ENCODE peak calls at places on chromosomes 1 and 21, in eight cellular contexts. E is IMR-90; D is left ventricle myocardium inferior; U is body of pancreas; K is aorta; S is ovary; T is CD4-positive, alpha-beta T cell; W is cardiac muscle cell. B is an unnamed sample.
A peak's percentile ranks its signal among the peaks of the same experiment; 100 is the strongest.

GRCh38 chr21:37231247-37231645 is 35.9 kb downstream of the VPS26C start:
- DNase-seq in U (no peak), S (no peak), W (no peak), K (no peak), T (no peak), E (no peak), D (no peak), B (no peak)

GRCh38 chr1:11364170-11364569 is 91.2 kb downstream of the UBIAD1 start:
- DNase-seq in W (no peak), T (no peak), E (no peak), U (no peak), D (no peak), S (no peak), K (no peak), B (no peak)

GRCh38 chr1:77047978-77048614 is 171.1 kb downstream of the PIGK start:
- DNase-seq in E (no peak), S (no peak), U (no peak), D (no peak), W (no peak), T (no peak), K (no peak), B (no peak)

GRCh38 chr1:180560868-180561600 is 2.3 kb downstream of the OVAAL start:
- DNase-seq in D (no peak), S (no peak), E (peak; percentile 72), U (no peak), T (no peak), K (no peak), W (peak; percentile 21), B (no peak)

GRCh38 chr1:5811419-5811818 is 180.8 kb downstream of the NPHP4 start:
- DNase-seq in W (no peak), E (no peak), K (no peak), T (no peak), D (no peak), S (no peak), U (no peak), B (no peak)

GRCh38 chr1:229784834-229785233 is 158.8 kb downstream of the URB2 start:
- DNase-seq in T (no peak), W (no peak), U (peak; percentile 35), D (no peak), K (no peak), E (no peak), S (no peak), B (no peak)

GRCh38 chr1:43835141-43836021 is 98.2 kb upstream of the ARTN start:
- DNase-seq in W (no peak), U (peak; percentile 27), E (peak; percentile 88), K (peak; percentile 57), S (no peak), D (no peak), T (no peak), B (no peak)

GRCh38 chr1:188070848-188071247 is 1242.1 kb downstream of the PLA2G4A start:
- DNase-seq in U (no peak), T (no peak), S (no peak), E (no peak), K (no peak), D (no peak), W (no peak), B (no peak)

GRCh38 chr1:15883326-15883725 is 35.8 kb downstream of the SPEN start:
- DNase-seq in T (no peak), W (no peak), K (no peak), S (no peak), E (no peak), U (no peak), D (no peak), B (no peak)

GRCh38 chr1:111907321-111907720 is 82.1 kb downstream of the KCND3 start:
- DNase-seq in D (no peak), K (no peak), E (no peak), W (no peak), S (no peak), U (no peak), T (no peak), B (no peak)

GRCh38 chr1:179129702-179130473 is 48.0 kb downstream of the TOR3A start:
- DNase-seq in S (no peak), W (no peak), U (no peak), E (peak; percentile 47), D (no peak), K (no peak), T (no peak), B (no peak)

GRCh38 chr1:170663441-170664282 is at the start of gene PRRX1:
- DNase-seq in S (peak; percentile 75), D (no peak), E (peak; percentile 46), T (no peak), K (no peak), U (no peak), W (no peak), B (no peak)

GRCh38 chr1:170664283-170664827 is 424 bp downstream of the PRRX1 start:
- DNase-seq in W (peak; percentile 37), D (peak; percentile 34), K (no peak), S (no peak), E (peak; percentile 32), U (no peak), T (no peak), B (peak; percentile 74)

GRCh38 chr1:170662561-170662971 is 1.4 kb upstream of the PRRX1 start:
- DNase-seq in W (no peak), S (no peak), D (no peak), K (no peak), E (peak; percentile 33), T (no peak), U (no peak), B (no peak)

GRCh38 chr1:170661646-170662411 is 2.1 kb upstream of the PRRX1 start:
- DNase-seq in W (peak; percentile 31), E (peak; percentile 53), D (no peak), T (no peak), K (peak; percentile 74), S (peak; percentile 69), U (no peak), B (peak; percentile 81)

DNA sequence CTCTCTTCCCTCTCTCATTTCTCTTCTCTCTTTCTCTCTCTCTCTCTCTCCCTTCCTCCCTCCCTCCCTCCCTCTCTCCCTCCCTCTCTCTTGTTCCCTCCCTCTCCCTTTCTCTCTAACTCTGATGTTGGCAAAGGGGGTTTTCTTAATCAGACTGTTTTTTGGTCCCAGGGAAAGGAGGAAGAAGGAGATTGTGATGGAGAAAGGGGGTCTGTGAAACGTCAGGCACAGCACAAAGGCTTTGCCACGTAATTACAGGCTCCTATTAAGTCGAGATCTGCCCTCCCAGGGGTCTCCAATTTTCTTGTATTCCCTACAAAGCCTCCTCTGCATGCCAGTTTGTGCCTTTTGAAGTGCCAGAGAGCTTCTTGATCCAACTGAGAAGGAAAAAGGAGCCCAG is 920 bp upstream of the PRRX1 start:
- DNase-seq in D (no peak), K (no peak), W (no peak), S (peak; percentile 23), E (peak; percentile 49), U (no peak), T (no peak), B (no peak)
- H3K27me3 ChIP-seq in D (peaks cover 92% of the 10 kb centered on the region), K (no peaks in the 10 kb centered on the region), W (peaks cover 99% of the 10 kb centered on the region), S (no peaks in the 10 kb centered on the region), E (no peaks in the 10 kb centered on the region), U (no peaks in the 10 kb centered on the region), T (peaks cover 96% of the 10 kb centered on the region), B (no peaks in the 10 kb centered on the region)

DNA sequence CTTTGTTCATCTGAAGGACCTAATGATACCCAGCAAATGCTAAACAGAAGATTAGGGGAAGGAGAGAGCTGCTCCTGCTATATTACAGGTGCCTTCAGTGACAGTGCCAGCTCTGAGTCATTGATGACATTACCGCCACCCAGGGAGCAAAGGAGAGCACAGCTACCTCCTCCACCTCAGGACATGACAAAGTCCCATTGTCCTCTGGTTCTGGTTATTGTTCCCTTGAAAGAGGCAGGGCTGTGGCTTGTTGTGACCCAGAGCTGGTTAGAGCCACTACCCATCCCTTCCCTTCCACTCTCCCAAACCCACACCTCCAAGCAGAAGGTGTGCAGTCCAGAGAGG is 363.5 kb upstream of the DUSP10 start:
- DNase-seq in E (no peak), K (no peak), S (no peak), T (no peak), W (no peak), U (peak; percentile 46), D (no peak), B (no peak)
- H3K27me3 ChIP-seq in E (no peaks in the 10 kb centered on the region), K (no peaks in the 10 kb centered on the region), S (no peaks in the 10 kb centered on the region), T (no peaks in the 10 kb centered on the region), W (no peaks in the 10 kb centered on the region), U (no peaks in the 10 kb centered on the region), D (no peaks in the 10 kb centered on the region), B (no peaks in the 10 kb centered on the region)

GRCh38 chr1:206079130-206079529 is 26.2 kb downstream of the RHEX start:
- DNase-seq in D (no peak), T (no peak), K (no peak), S (no peak), W (no peak), U (no peak), E (no peak), B (no peak)

GRCh38 chr1:206080421-206080820 is 27.4 kb downstream of the RHEX start:
- DNase-seq in T (no peak), K (no peak), E (no peak), W (no peak), U (no peak), S (no peak), D (no peak), B (no peak)

GRCh38 chr1:206081811-206082210 is 28.8 kb downstream of the RHEX start:
- DNase-seq in D (no peak), K (no peak), E (no peak), W (no peak), T (no peak), S (no peak), U (no peak), B (no peak)

GRCh38 chr1:206082831-206083695 is 30.1 kb downstream of the RHEX start:
- DNase-seq in S (no peak), U (no peak), T (no peak), K (no peak), D (no peak), E (no peak), W (peak; percentile 50), B (no peak)

DNA sequence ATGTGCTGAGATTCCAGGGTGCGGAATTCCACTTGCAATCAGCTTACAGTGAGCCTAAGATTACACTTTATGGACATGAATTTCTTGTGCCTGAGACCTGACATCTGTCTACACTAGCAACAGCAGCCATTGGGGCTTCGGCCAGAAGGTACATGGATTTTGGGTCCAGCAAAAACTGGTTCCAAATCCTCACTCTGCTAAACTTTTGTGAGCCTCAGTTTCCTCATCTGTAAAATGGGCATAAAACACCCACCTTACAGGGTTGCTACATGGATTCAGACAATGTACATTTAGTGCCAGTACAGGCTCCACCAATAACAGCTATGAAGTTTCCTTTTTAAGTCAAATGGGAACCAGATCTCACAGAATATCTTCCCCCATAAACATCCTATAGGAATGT is 30.8 kb downstream of the RHEX start:
- DNase-seq in W (no peak), T (no peak), K (no peak), S (no peak), U (no peak), D (no peak), E (no peak), B (no peak)
- H3K27me3 ChIP-seq in W (no peaks in the 10 kb centered on the region), T (no peaks in the 10 kb centered on the region), K (no peaks in the 10 kb centered on the region), S (no peaks in the 10 kb centered on the region), U (no peaks in the 10 kb centered on the region), D (peaks cover 11% of the 10 kb centered on the region), E (peaks cover 40% of the 10 kb centered on the region), B (no peaks in the 10 kb centered on the region)

DNA sequence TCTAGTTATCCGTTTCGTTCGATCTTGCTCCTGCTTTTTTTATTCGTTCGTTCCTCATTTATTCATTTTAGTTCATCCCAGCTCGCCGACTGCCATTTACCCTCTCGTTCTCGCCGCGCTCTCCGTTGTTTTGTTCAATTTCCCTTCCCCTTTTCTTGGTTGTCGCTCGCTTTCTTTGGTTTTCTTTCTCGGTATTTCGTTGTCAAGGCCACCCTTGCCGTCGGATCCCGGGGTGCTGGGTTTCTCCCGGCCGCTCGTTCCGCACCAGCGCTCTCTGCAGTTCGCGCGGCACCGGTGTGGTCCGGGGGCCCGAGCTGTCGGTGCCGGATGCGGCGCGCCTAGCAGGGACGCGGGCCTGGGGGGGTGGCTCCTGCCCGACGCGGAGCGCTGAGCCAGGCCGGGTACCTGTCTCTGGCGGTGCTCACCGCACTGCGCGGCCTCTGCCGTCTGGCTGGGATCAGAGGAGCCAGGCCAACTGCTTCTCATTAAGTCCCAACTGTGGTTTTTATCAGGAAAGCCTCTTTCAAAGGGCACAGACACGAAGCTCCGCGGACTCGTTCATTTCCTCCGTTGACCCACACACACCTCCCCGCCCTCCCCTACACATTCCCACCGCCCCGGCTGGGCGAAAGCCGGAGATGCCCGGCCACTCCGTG is 1.7 kb downstream of the ALX3 start:
- DNase-seq in W (peak; percentile 32), S (no peak), T (no peak), D (no peak), U (no peak), E (no peak), K (no peak), B (no peak)
- H3K27me3 ChIP-seq in W (peaks cover 91% of the 10 kb centered on the region), S (peaks cover 10% of the 10 kb centered on the region), T (peaks cover 65% of the 10 kb centered on the region), D (peaks cover 86% of the 10 kb centered on the region), U (peaks cover 15% of the 10 kb centered on the region), E (peaks cover 77% of the 10 kb centered on the region), K (no peaks in the 10 kb centered on the region), B (no peaks in the 10 kb centered on the region)

B was measured in tibial artery.